ENCODE peak calls at places on chromosomes 13 and 19, in eight cellular contexts. S is transverse colon; J is stomach; U is psoas muscle; X is effector memory CD4-positive, alpha-beta T cell; R is Panc1; W is ascending aorta; C is heart right ventricle. H is an unnamed sample.

GRCh38 chr19:38250821-38251563 is 5.2 kb downstream of the PPP1R14A start:
- DNase-seq in S (peak; percentile 81), J (peak; percentile 60), U (peak; percentile 58), X (no peak), R (no peak), W (peak; percentile 43), C (peak; percentile 88), H (peak; percentile 61)

GRCh38 chr13:20997301-20998061 is 63.9 kb downstream of the LATS2 start:
- DNase-seq in S (no peak), J (no peak), U (no peak), X (no peak), R (no peak), W (no peak), C (no peak), H (no peak)

GRCh38 chr19:53844849-53845246 is 20.7 kb upstream of the NLRP12 start:
- DNase-seq in S (no peak), J (no peak), U (no peak), X (no peak), R (no peak), W (no peak), C (no peak), H (no peak)

GRCh38 chr13:98026457-98026857 is 73.0 kb downstream of the IPO5 start:
- DNase-seq in S (no peak), J (no peak), U (no peak), X (no peak), R (no peak), W (no peak), C (no peak), H (no peak)

GRCh38 chr13:114110091-114110829 is 22.2 kb downstream of the RASA3 start:
- DNase-seq in S (peak; percentile 68), J (peak; percentile 47), U (peak; percentile 51), X (peak; percentile 72), R (no peak), W (no peak), C (no peak), H (no peak)

GRCh38 chr13:47679391-47679790 is 321.7 kb downstream of the SUCLA2 start:
- DNase-seq in S (no peak), J (no peak), U (no peak), X (no peak), R (no peak), W (no peak), C (no peak), H (no peak)

GRCh38 chr13:42392706-42393572 is 121.0 kb downstream of the AKAP11 start:
- DNase-seq in S (no peak), J (no peak), U (no peak), X (no peak), R (no peak), W (no peak), C (no peak), H (no peak)

GRCh38 chr19:13022111-13022858 is 27.0 kb downstream of the NFIX start:
- DNase-seq in S (no peak), J (no peak), U (peak; percentile 63), X (no peak), R (no peak), W (no peak), C (peak; percentile 60), H (no peak)

GRCh38 chr13:114166381-114167131 is 12.5 kb upstream of the CFAP97D2 start:
- DNase-seq in S (no peak), J (no peak), U (peak; percentile 38), X (no peak), R (no peak), W (no peak), C (peak; percentile 72), H (no peak)

GRCh38 chr13:65789815-65790214 is 1440.3 kb downstream of the PCDH9 start:
- DNase-seq in S (no peak), J (no peak), U (no peak), X (no peak), R (no peak), W (no peak), C (no peak), H (no peak)

GRCh38 chr13:59641758-59642157 is 522.0 kb downstream of the DIAPH3 start:
- DNase-seq in S (no peak), J (no peak), U (no peak), X (no peak), R (no peak), W (no peak), C (no peak), H (no peak)

GRCh38 chr19:40809358-40810086 is 10.5 kb downstream of the EGLN2 start:
- DNase-seq in S (no peak), J (no peak), U (peak; percentile 5), X (no peak), R (no peak), W (no peak), C (no peak), H (no peak)
- H3K4me3 ChIP-seq in S (no peak overlapping the region), J (no peak overlapping the region), U (peak overlapping the region; percentile 66), X (no peak overlapping the region), R (no peak overlapping the region), W (peak overlapping the region; percentile 64), C (no peak overlapping the region), H (peak overlapping the region; percentile 69)

DNA sequence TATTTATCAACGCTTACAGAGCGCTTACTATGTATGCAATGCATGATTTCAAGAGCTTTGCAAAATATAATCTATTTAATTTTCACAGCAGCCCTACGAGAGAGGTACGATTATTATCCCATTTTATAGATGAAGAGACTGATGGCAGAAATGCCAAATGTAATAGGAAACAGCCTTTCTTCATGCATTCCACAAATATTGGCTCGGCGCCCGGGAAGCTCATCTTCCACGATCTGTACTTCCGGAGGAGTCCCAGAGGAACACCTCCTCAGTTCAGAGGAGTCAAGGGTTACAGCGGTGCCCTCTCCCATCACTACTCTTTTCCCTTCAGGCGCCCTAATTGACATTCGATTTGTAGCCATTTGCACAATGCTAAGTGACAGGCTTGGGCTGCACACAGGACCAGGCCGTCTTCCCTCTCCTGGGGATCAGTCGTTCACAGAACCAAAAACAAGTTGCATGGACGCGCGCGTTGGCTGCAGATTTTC is 1.1 kb upstream of the ARHGAP35 start:
- DNase-seq in S (peak; percentile 62), J (peak; percentile 46), U (peak; percentile 88), X (no peak), R (no peak), W (no peak), C (peak; percentile 77), H (no peak)
- H3K4me1 ChIP-seq in S (peaks cover 14% of the 10 kb centered on the region), J (peaks cover 55% of the 10 kb centered on the region), U (peaks cover 47% of the 10 kb centered on the region), X (peaks cover 41% of the 10 kb centered on the region), R (peaks cover 21% of the 10 kb centered on the region), W (peaks cover 9% of the 10 kb centered on the region), C (peaks cover 67% of the 10 kb centered on the region), H (peaks cover 45% of the 10 kb centered on the region)

DNA sequence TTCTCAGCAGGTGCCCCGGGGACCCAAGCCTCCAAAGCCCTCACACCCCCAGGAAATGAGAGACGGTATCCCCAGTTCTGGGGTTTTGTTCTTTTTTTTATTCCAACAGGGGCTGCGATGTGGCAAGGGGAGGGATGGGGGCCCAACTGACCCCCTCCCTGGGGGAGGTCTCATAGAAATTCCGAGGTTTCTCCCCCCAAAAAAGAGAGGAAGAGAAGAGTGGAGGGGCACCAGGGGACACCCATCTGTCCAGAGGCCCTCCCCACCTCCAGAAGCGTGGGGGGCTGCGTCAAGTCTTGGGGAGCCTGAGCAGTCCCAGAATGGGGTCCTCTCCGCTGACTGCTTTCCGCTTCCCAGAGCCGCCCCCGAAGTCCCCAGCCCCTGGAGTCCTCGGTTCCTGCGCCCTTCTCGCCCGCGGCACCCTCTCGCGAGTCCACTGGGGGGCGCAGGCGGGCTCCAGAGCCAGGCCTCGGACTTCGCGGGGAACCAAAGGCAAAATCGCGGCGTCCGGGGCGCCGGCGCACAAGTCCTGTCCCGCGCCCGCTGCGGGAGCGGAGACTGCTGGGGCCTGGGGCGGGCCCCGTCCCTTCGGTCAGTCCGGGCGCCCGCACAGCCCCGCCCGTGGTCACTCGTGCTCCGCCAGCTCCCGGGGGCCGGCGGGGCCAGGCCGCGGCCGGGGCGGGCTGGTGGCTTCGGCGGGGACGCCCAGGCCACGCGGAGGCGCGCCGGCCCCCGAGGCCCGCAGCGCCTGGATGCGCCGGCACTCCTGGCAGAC is 4.4 kb upstream of the ATP1A3 start:
- DNase-seq in S (peak; percentile 43), J (peak; percentile 29), U (no peak), X (no peak), R (no peak), W (no peak), C (peak; percentile 48), H (no peak)
- H3K27me3 ChIP-seq in S (peaks cover 86% of the 10 kb centered on the region), J (peaks cover 11% of the 10 kb centered on the region), U (peaks cover 89% of the 10 kb centered on the region), X (peaks cover 32% of the 10 kb centered on the region), R (peaks cover 4% of the 10 kb centered on the region), W (peaks cover 12% of the 10 kb centered on the region), C (peaks cover 81% of the 10 kb centered on the region), H (peaks cover 6% of the 10 kb centered on the region)

GRCh38 chr13:44601596-44601995 is 25.5 kb upstream of the TSC22D1 start:
- DNase-seq in S (no peak), J (no peak), U (no peak), X (no peak), R (no peak), W (no peak), C (no peak), H (no peak)

GRCh38 chr13:44609137-44609536 is 33.0 kb upstream of the TSC22D1 start:
- DNase-seq in S (no peak), J (no peak), U (no peak), X (no peak), R (no peak), W (no peak), C (no peak), H (no peak)

GRCh38 chr13:44605275-44605674 is 29.1 kb upstream of the TSC22D1 start:
- DNase-seq in S (no peak), J (no peak), U (no peak), X (no peak), R (no peak), W (no peak), C (no peak), H (no peak)

DNA sequence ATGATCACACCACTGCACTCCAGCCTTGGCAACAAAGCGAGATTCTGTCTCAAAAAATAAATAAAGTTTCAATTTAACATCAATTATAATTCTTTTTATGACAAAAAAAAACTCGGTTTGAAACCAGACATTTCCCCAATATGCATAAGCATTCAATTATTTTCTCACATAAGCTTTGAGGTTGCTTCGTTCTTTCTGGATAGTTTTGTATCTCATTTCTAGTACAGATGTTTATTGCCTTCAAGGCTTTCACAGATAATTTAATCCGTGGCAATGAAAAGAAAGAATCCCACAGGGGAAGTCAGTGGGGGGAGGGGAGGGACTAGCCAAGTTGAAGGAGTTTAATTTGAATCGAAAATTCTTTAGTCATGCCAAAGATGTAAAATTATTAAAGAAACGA is 29.6 kb upstream of the TSC22D1 start:
- DNase-seq in S (no peak), J (no peak), U (no peak), X (no peak), R (no peak), W (no peak), C (no peak), H (no peak)
- H3K4me3 ChIP-seq in S (no peak overlapping the region), J (no peak overlapping the region), U (no peak overlapping the region), X (no peak overlapping the region), R (no peak overlapping the region), W (no peak overlapping the region), C (no peak overlapping the region), H (no peak overlapping the region)

GRCh38 chr19:44607049-44607448 is 6.3 kb upstream of the IGSF23 start:
- DNase-seq in S (no peak), J (no peak), U (no peak), X (no peak), R (no peak), W (no peak), C (no peak), H (no peak)
- H3K4me1 ChIP-seq in S (no peaks in the 10 kb centered on the region), J (peaks cover 13% of the 10 kb centered on the region), U (no peaks in the 10 kb centered on the region), X (no peaks in the 10 kb centered on the region), R (no peaks in the 10 kb centered on the region), W (no peaks in the 10 kb centered on the region), C (peaks cover 48% of the 10 kb centered on the region), H (peaks cover 15% of the 10 kb centered on the region)

GRCh38 chr19:50644315-50644915 is 4.7 kb upstream of the SYT3 start:
- DNase-seq in S (no peak), J (no peak), U (no peak), X (no peak), R (no peak), W (no peak), C (no peak), H (no peak)
- H3K27me3 ChIP-seq in S (peaks cover 45% of the 10 kb centered on the region), J (peaks cover 2% of the 10 kb centered on the region), U (peaks cover 44% of the 10 kb centered on the region), X (peaks cover 20% of the 10 kb centered on the region), R (peaks cover 5% of the 10 kb centered on the region), W (no peaks in the 10 kb centered on the region), C (peaks cover 64% of the 10 kb centered on the region), H (no peaks in the 10 kb centered on the region)